ENCODE peak calls at places on chromosomes 1 and 21, in four cellular contexts. F is IMR-90, R is K562, C is pancreas. N is an unnamed sample. For H3K36me3, the result is how much of the 10 kb centered on the place peaks cover.

GRCh38 chr21:26761174-26761915 is 83.9 kb downstream of the ADAMTS1 start:
- DNase-seq in F (no peak), R (no peak), C (no peak), N (no peak)

GRCh38 chr1:100710881-100711660 is 8.5 kb upstream of the VCAM1 start:
- DNase-seq in F (peak), R (no peak), C (no peak), N (no peak)

GRCh38 chr1:84834419-84835064 is 58.5 kb downstream of the LPAR3 start:
- DNase-seq in F (peak), R (no peak), C (peak), N (no peak)

GRCh38 chr1:228823200-228823599 is 87.9 kb downstream of the RHOU start:
- DNase-seq in F (no peak), R (no peak), C (no peak), N (no peak)

GRCh38 chr21:25243809-25244208 is 363.5 kb downstream of the MRPL39 start:
- DNase-seq in F (no peak), R (no peak), C (no peak), N (no peak)

GRCh38 chr1:165367375-165367993 is 11.0 kb upstream of the LMX1A start:
- DNase-seq in F (peak), R (peak), C (peak), N (peak)

GRCh38 chr1:204169871-204170270 is 3.7 kb upstream of the REN start:
- DNase-seq in F (no peak), R (no peak), C (no peak), N (no peak)

GRCh38 chr1:200590001-200590400 is 30.6 kb downstream of the KIF14 start:
- DNase-seq in F (no peak), R (no peak), C (no peak), N (no peak)

GRCh38 chr1:161190962-161191521 is 7.8 kb downstream of the ADAMTS4 start:
- DNase-seq in F (no peak), R (no peak), C (no peak), N (no peak)

GRCh38 chr1:6854166-6854565 is 68.9 kb downstream of the CAMTA1 start:
- DNase-seq in F (no peak), R (no peak), C (no peak), N (no peak)

GRCh38 chr1:47181955-47182680 is 7.7 kb downstream of the PDZK1IP1 start:
- DNase-seq in F (peak), R (peak), C (no peak), N (no peak)

GRCh38 chr1:66752671-66753371 is 562 bp downstream of the DYNLT5 start:
- DNase-seq in F (no peak), R (no peak), C (no peak), N (peak)

GRCh38 chr1:3821934-3822307 is 25.6 kb upstream of the LRRC47 start:
- DNase-seq in F (no peak), R (no peak), C (no peak), N (no peak)

GRCh38 chr1:28986296-28986910 is 72.0 kb downstream of the EPB41 start:
- DNase-seq in F (no peak), R (no peak), C (no peak), N (no peak)

GRCh38 chr1:208247696-208248095 is 3.5 kb upstream of the PLXNA2 start:
- DNase-seq in F (no peak), R (no peak), C (no peak), N (no peak)

GRCh38 chr1:17118268-17118667 is 983 bp downstream of the PADI2 start:
- DNase-seq in F (no peak), R (no peak), C (no peak), N (no peak)

GRCh38 chr1:236395780-236396664 is 1.9 kb downstream of the EDARADD start:
- DNase-seq in F (no peak), R (peak), C (no peak), N (peak)

GRCh38 chr1:48043524-48043923 is 46.3 kb upstream of the TRABD2B start:
- DNase-seq in F (no peak), R (no peak), C (no peak), N (no peak)

GRCh38 chr21:36419996-36420395 is 34.8 kb downstream of the CHAF1B start:
- DNase-seq in F (peak), R (peak), C (peak), N (peak)
- TF ChIP-seq CTCF in F (peak), R (peak), C (peak), N (peak)

DNA sequence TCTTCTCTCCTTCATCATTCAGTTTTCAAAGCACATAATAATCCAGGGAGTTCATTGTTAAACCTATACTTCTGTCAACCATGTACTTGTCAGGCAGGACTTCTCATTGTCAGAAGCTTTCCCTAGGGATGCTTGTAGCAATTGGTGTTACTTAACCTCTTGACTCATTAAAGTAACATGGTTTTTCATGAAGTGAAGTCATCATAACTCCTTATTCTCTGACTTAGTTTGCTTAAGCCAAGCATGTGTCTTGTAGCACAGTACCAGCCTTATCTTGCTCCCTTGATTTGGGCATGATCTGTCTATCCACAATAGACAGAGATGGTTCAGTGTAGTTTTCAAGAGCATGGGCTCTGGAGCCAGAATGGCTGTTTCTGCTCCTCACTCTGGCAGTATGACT is 45.3 kb downstream of the LRIG2 start:
- DNase-seq in F (peak), R (no peak), C (no peak), N (no peak)
- H3K36me3 ChIP-seq in F (under half), R (half or more), C (under half), N (under half)

DNA sequence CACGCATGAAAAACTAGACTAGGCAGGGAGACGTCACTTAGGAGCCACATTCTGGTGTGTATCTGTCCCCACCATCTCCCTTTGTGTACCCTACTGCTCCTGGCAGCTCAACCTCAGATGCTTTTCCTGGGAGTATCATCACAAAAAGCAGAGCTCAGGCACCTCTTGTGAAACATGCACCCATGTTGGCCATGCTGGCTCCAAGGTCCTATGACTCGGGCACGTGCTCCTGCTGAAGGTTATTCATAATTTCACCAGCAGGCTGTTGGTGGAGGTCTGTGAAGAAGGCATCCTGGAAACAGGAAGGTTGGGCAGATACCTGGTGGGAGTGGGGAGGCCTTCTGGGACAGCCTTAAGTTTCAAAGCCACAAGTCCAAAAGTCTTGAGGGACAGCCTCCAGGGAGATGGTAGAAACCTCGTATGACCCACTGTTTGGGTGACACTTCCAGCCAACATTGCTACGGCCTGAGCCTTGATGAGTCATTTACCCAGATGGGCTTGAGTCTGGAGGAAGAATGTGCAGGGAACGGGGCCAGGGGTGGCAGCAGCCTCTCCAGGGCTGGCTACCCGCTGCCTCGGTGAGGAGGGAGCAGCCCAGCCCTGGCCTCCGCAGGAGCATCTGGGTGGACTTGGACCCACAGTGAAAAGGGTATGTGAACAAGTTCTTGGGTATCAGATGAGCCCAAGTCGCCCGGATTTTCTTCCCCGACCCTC is 75.8 kb downstream of the PGBD5 start:
- DNase-seq in F (peak), R (no peak), C (no peak), N (no peak)
- TF ChIP-seq CTCF in F (no peak), R (no peak), C (no peak), N (no peak)

GRCh38 chr1:155339515-155340111 is 18.9 kb downstream of the RUSC1 start:
- DNase-seq in F (peak), R (no peak), C (no peak), N (no peak)
- H3K36me3 ChIP-seq in F (under half), R (half or more), C (under half), N (under half)

GRCh38 chr1:94463056-94463764 is 45.0 kb downstream of the ABCD3 start:
- DNase-seq in F (no peak), R (no peak), C (no peak), N (no peak)

GRCh38 chr1:94462606-94463005 is 44.4 kb downstream of the ABCD3 start:
- DNase-seq in F (no peak), R (no peak), C (no peak), N (no peak)

GRCh38 chr1:94463765-94464330 is 45.7 kb downstream of the ABCD3 start:
- DNase-seq in F (peak), R (peak), C (peak), N (peak)
- TF ChIP-seq CTCF in F (peak), R (peak), C (no peak), N (peak)

N was measured in neural progenitor cell.